ENCODE peak calls at places on chromosomes 11 and 22, in ten cellular contexts. One of them, this sample, is unnamed.
A peak's percentile ranks its signal among the peaks of the same experiment; 100 is the strongest.

GRCh38 chr11:13720940-13721339 is 52.5 kb downstream of the FAR1 start:
- DNase-seq in fibroblast of mammary gland: peak; percentile 4
- DNase-seq in stimulated activated naive CD8-positive, alpha-beta T cell treated with anti-CD3 and anti-CD28 coated beads, Interleukin-15, Interleukin-2, amounts not matched to agents 100 U/mL and 50 U/mL, for 24 hours: no peak
- DNase-seq in NCI-H446: no peak
- DNase-seq in stimulated activated effector memory CD8-positive, alpha-beta T cell treated with anti-CD3 and anti-CD28 coated beads, Interleukin-12 subunit alpha, Interleukin-12 subunit beta, amount 100 ng/mL, for 72 hours: no peak
- DNase-seq in stimulated activated CD8-positive, alpha-beta memory T cell treated with anti-CD3 and anti-CD28 coated beads, Interleukin-15, amount 100 ng/mL, for 24 hours: no peak
- DNase-seq in nephron progenitor cell: no peak
- DNase-seq in HepG2: no peak
- DNase-seq in hypothalamus: no peak
- DNase-seq in activated CD4-positive, alpha-beta T cell treated with anti-CD3 and anti-CD28 coated beads for 48 hours: no peak
- DNase-seq in this sample: no peak

GRCh38 chr11:5380740-5381342 is 2.8 kb upstream of the OR51M1 start:
- DNase-seq in hypothalamus: peak; percentile 38
- DNase-seq in stimulated activated CD8-positive, alpha-beta memory T cell treated with anti-CD3 and anti-CD28 coated beads, Interleukin-15, amount 100 ng/mL, for 24 hours: no peak
- DNase-seq in NCI-H446: no peak
- DNase-seq in nephron progenitor cell: peak; percentile 66
- DNase-seq in stimulated activated effector memory CD8-positive, alpha-beta T cell treated with anti-CD3 and anti-CD28 coated beads, Interleukin-12 subunit alpha, Interleukin-12 subunit beta, amount 100 ng/mL, for 72 hours: peak; percentile 49
- DNase-seq in HepG2: peak; percentile 52
- DNase-seq in activated CD4-positive, alpha-beta T cell treated with anti-CD3 and anti-CD28 coated beads for 48 hours: peak; percentile 51
- DNase-seq in fibroblast of mammary gland: peak; percentile 75
- DNase-seq in stimulated activated naive CD8-positive, alpha-beta T cell treated with anti-CD3 and anti-CD28 coated beads, Interleukin-15, Interleukin-2, amounts not matched to agents 100 U/mL and 50 U/mL, for 24 hours: peak; percentile 35
- DNase-seq in this sample: peak; percentile 36

GRCh38 chr11:121106812-121107211 is 5.8 kb downstream of the TECTA start:
- DNase-seq in stimulated activated effector memory CD8-positive, alpha-beta T cell treated with anti-CD3 and anti-CD28 coated beads, Interleukin-12 subunit alpha, Interleukin-12 subunit beta, amount 100 ng/mL, for 72 hours: no peak
- DNase-seq in activated CD4-positive, alpha-beta T cell treated with anti-CD3 and anti-CD28 coated beads for 48 hours: no peak
- DNase-seq in HepG2: no peak
- DNase-seq in hypothalamus: no peak
- DNase-seq in fibroblast of mammary gland: no peak
- DNase-seq in nephron progenitor cell: no peak
- DNase-seq in NCI-H446: no peak
- DNase-seq in stimulated activated CD8-positive, alpha-beta memory T cell treated with anti-CD3 and anti-CD28 coated beads, Interleukin-15, amount 100 ng/mL, for 24 hours: no peak
- DNase-seq in stimulated activated naive CD8-positive, alpha-beta T cell treated with anti-CD3 and anti-CD28 coated beads, Interleukin-15, Interleukin-2, amounts not matched to agents 100 U/mL and 50 U/mL, for 24 hours: no peak
- DNase-seq in this sample: no peak

GRCh38 chr11:106624377-106624776 is 393.9 kb downstream of the GUCY1A2 start:
- DNase-seq in NCI-H446: no peak
- DNase-seq in fibroblast of mammary gland: peak; percentile 6
- DNase-seq in nephron progenitor cell: no peak
- DNase-seq in stimulated activated effector memory CD8-positive, alpha-beta T cell treated with anti-CD3 and anti-CD28 coated beads, Interleukin-12 subunit alpha, Interleukin-12 subunit beta, amount 100 ng/mL, for 72 hours: no peak
- DNase-seq in HepG2: no peak
- DNase-seq in stimulated activated CD8-positive, alpha-beta memory T cell treated with anti-CD3 and anti-CD28 coated beads, Interleukin-15, amount 100 ng/mL, for 24 hours: no peak
- DNase-seq in stimulated activated naive CD8-positive, alpha-beta T cell treated with anti-CD3 and anti-CD28 coated beads, Interleukin-15, Interleukin-2, amounts not matched to agents 100 U/mL and 50 U/mL, for 24 hours: no peak
- DNase-seq in hypothalamus: no peak
- DNase-seq in activated CD4-positive, alpha-beta T cell treated with anti-CD3 and anti-CD28 coated beads for 48 hours: no peak
- DNase-seq in this sample: no peak

GRCh38 chr22:27870234-27871191 is 48.5 kb downstream of the PITPNB start:
- DNase-seq in hypothalamus: no peak
- DNase-seq in nephron progenitor cell: no peak
- DNase-seq in activated CD4-positive, alpha-beta T cell treated with anti-CD3 and anti-CD28 coated beads for 48 hours: no peak
- DNase-seq in NCI-H446: no peak
- DNase-seq in stimulated activated effector memory CD8-positive, alpha-beta T cell treated with anti-CD3 and anti-CD28 coated beads, Interleukin-12 subunit alpha, Interleukin-12 subunit beta, amount 100 ng/mL, for 72 hours: no peak
- DNase-seq in HepG2: peak; percentile 68
- DNase-seq in fibroblast of mammary gland: no peak
- DNase-seq in stimulated activated naive CD8-positive, alpha-beta T cell treated with anti-CD3 and anti-CD28 coated beads, Interleukin-15, Interleukin-2, amounts not matched to agents 100 U/mL and 50 U/mL, for 24 hours: no peak
- DNase-seq in stimulated activated CD8-positive, alpha-beta memory T cell treated with anti-CD3 and anti-CD28 coated beads, Interleukin-15, amount 100 ng/mL, for 24 hours: no peak
- DNase-seq in this sample: no peak

GRCh38 chr22:40898850-40899357 is 37.0 kb upstream of the DNAJB7 start:
- DNase-seq in stimulated activated naive CD8-positive, alpha-beta T cell treated with anti-CD3 and anti-CD28 coated beads, Interleukin-15, Interleukin-2, amounts not matched to agents 100 U/mL and 50 U/mL, for 24 hours: no peak
- DNase-seq in stimulated activated CD8-positive, alpha-beta memory T cell treated with anti-CD3 and anti-CD28 coated beads, Interleukin-15, amount 100 ng/mL, for 24 hours: no peak
- DNase-seq in fibroblast of mammary gland: peak; percentile 68
- DNase-seq in stimulated activated effector memory CD8-positive, alpha-beta T cell treated with anti-CD3 and anti-CD28 coated beads, Interleukin-12 subunit alpha, Interleukin-12 subunit beta, amount 100 ng/mL, for 72 hours: no peak
- DNase-seq in activated CD4-positive, alpha-beta T cell treated with anti-CD3 and anti-CD28 coated beads for 48 hours: peak; percentile 37
- DNase-seq in HepG2: peak; percentile 62
- DNase-seq in nephron progenitor cell: no peak
- DNase-seq in NCI-H446: peak; percentile 25
- DNase-seq in hypothalamus: no peak
- DNase-seq in this sample: peak; percentile 23

GRCh38 chr11:68092411-68092810 is 28.8 kb downstream of the CHKA start:
- DNase-seq in NCI-H446: no peak
- DNase-seq in HepG2: no peak
- DNase-seq in stimulated activated effector memory CD8-positive, alpha-beta T cell treated with anti-CD3 and anti-CD28 coated beads, Interleukin-12 subunit alpha, Interleukin-12 subunit beta, amount 100 ng/mL, for 72 hours: no peak
- DNase-seq in hypothalamus: no peak
- DNase-seq in fibroblast of mammary gland: no peak
- DNase-seq in nephron progenitor cell: no peak
- DNase-seq in stimulated activated CD8-positive, alpha-beta memory T cell treated with anti-CD3 and anti-CD28 coated beads, Interleukin-15, amount 100 ng/mL, for 24 hours: no peak
- DNase-seq in stimulated activated naive CD8-positive, alpha-beta T cell treated with anti-CD3 and anti-CD28 coated beads, Interleukin-15, Interleukin-2, amounts not matched to agents 100 U/mL and 50 U/mL, for 24 hours: no peak
- DNase-seq in activated CD4-positive, alpha-beta T cell treated with anti-CD3 and anti-CD28 coated beads for 48 hours: no peak
- DNase-seq in this sample: no peak

GRCh38 chr22:38202437-38203089 is 769 bp downstream of the MAFF start:
- DNase-seq in stimulated activated CD8-positive, alpha-beta memory T cell treated with anti-CD3 and anti-CD28 coated beads, Interleukin-15, amount 100 ng/mL, for 24 hours: no peak
- DNase-seq in NCI-H446: no peak
- DNase-seq in hypothalamus: peak; percentile 45
- DNase-seq in stimulated activated naive CD8-positive, alpha-beta T cell treated with anti-CD3 and anti-CD28 coated beads, Interleukin-15, Interleukin-2, amounts not matched to agents 100 U/mL and 50 U/mL, for 24 hours: peak; percentile 69
- DNase-seq in activated CD4-positive, alpha-beta T cell treated with anti-CD3 and anti-CD28 coated beads for 48 hours: peak; percentile 73
- DNase-seq in nephron progenitor cell: peak; percentile 68
- DNase-seq in fibroblast of mammary gland: peak; percentile 92
- DNase-seq in HepG2: peak; percentile 50
- DNase-seq in stimulated activated effector memory CD8-positive, alpha-beta T cell treated with anti-CD3 and anti-CD28 coated beads, Interleukin-12 subunit alpha, Interleukin-12 subunit beta, amount 100 ng/mL, for 72 hours: peak; percentile 81
- DNase-seq in this sample: no peak

GRCh38 chr22:20532256-20532993 is 25.0 kb downstream of the MED15 start:
- DNase-seq in activated CD4-positive, alpha-beta T cell treated with anti-CD3 and anti-CD28 coated beads for 48 hours: no peak
- DNase-seq in stimulated activated effector memory CD8-positive, alpha-beta T cell treated with anti-CD3 and anti-CD28 coated beads, Interleukin-12 subunit alpha, Interleukin-12 subunit beta, amount 100 ng/mL, for 72 hours: no peak
- DNase-seq in hypothalamus: no peak
- DNase-seq in stimulated activated CD8-positive, alpha-beta memory T cell treated with anti-CD3 and anti-CD28 coated beads, Interleukin-15, amount 100 ng/mL, for 24 hours: no peak
- DNase-seq in NCI-H446: no peak
- DNase-seq in stimulated activated naive CD8-positive, alpha-beta T cell treated with anti-CD3 and anti-CD28 coated beads, Interleukin-15, Interleukin-2, amounts not matched to agents 100 U/mL and 50 U/mL, for 24 hours: no peak
- DNase-seq in fibroblast of mammary gland: no peak
- DNase-seq in HepG2: no peak
- DNase-seq in nephron progenitor cell: no peak
- DNase-seq in this sample: no peak

GRCh38 chr11:86034710-86035109 is 34.2 kb downstream of the PICALM start:
- DNase-seq in fibroblast of mammary gland: no peak
- DNase-seq in stimulated activated naive CD8-positive, alpha-beta T cell treated with anti-CD3 and anti-CD28 coated beads, Interleukin-15, Interleukin-2, amounts not matched to agents 100 U/mL and 50 U/mL, for 24 hours: no peak
- DNase-seq in activated CD4-positive, alpha-beta T cell treated with anti-CD3 and anti-CD28 coated beads for 48 hours: no peak
- DNase-seq in stimulated activated effector memory CD8-positive, alpha-beta T cell treated with anti-CD3 and anti-CD28 coated beads, Interleukin-12 subunit alpha, Interleukin-12 subunit beta, amount 100 ng/mL, for 72 hours: no peak
- DNase-seq in hypothalamus: no peak
- DNase-seq in nephron progenitor cell: no peak
- DNase-seq in NCI-H446: no peak
- DNase-seq in stimulated activated CD8-positive, alpha-beta memory T cell treated with anti-CD3 and anti-CD28 coated beads, Interleukin-15, amount 100 ng/mL, for 24 hours: no peak
- DNase-seq in HepG2: no peak
- DNase-seq in this sample: no peak

GRCh38 chr11:74650498-74650897 is 58.1 kb downstream of the POLD3 start:
- DNase-seq in hypothalamus: no peak
- DNase-seq in stimulated activated effector memory CD8-positive, alpha-beta T cell treated with anti-CD3 and anti-CD28 coated beads, Interleukin-12 subunit alpha, Interleukin-12 subunit beta, amount 100 ng/mL, for 72 hours: no peak
- DNase-seq in HepG2: no peak
- DNase-seq in stimulated activated naive CD8-positive, alpha-beta T cell treated with anti-CD3 and anti-CD28 coated beads, Interleukin-15, Interleukin-2, amounts not matched to agents 100 U/mL and 50 U/mL, for 24 hours: no peak
- DNase-seq in NCI-H446: no peak
- DNase-seq in nephron progenitor cell: no peak
- DNase-seq in activated CD4-positive, alpha-beta T cell treated with anti-CD3 and anti-CD28 coated beads for 48 hours: no peak
- DNase-seq in fibroblast of mammary gland: peak; percentile 96
- DNase-seq in stimulated activated CD8-positive, alpha-beta memory T cell treated with anti-CD3 and anti-CD28 coated beads, Interleukin-15, amount 100 ng/mL, for 24 hours: no peak
- DNase-seq in this sample: no peak

GRCh38 chr11:46099973-46100335 is 21.3 kb downstream of the PHF21A start:
- DNase-seq in activated CD4-positive, alpha-beta T cell treated with anti-CD3 and anti-CD28 coated beads for 48 hours: no peak
- DNase-seq in stimulated activated naive CD8-positive, alpha-beta T cell treated with anti-CD3 and anti-CD28 coated beads, Interleukin-15, Interleukin-2, amounts not matched to agents 100 U/mL and 50 U/mL, for 24 hours: no peak
- DNase-seq in HepG2: no peak
- DNase-seq in stimulated activated effector memory CD8-positive, alpha-beta T cell treated with anti-CD3 and anti-CD28 coated beads, Interleukin-12 subunit alpha, Interleukin-12 subunit beta, amount 100 ng/mL, for 72 hours: no peak
- DNase-seq in hypothalamus: no peak
- DNase-seq in NCI-H446: no peak
- DNase-seq in stimulated activated CD8-positive, alpha-beta memory T cell treated with anti-CD3 and anti-CD28 coated beads, Interleukin-15, amount 100 ng/mL, for 24 hours: no peak
- DNase-seq in fibroblast of mammary gland: peak; percentile 41
- DNase-seq in nephron progenitor cell: no peak
- DNase-seq in this sample: no peak

GRCh38 chr11:47229161-47229560 is 14.4 kb downstream of the DDB2 start:
- DNase-seq in stimulated activated effector memory CD8-positive, alpha-beta T cell treated with anti-CD3 and anti-CD28 coated beads, Interleukin-12 subunit alpha, Interleukin-12 subunit beta, amount 100 ng/mL, for 72 hours: no peak
- DNase-seq in HepG2: no peak
- DNase-seq in stimulated activated naive CD8-positive, alpha-beta T cell treated with anti-CD3 and anti-CD28 coated beads, Interleukin-15, Interleukin-2, amounts not matched to agents 100 U/mL and 50 U/mL, for 24 hours: no peak
- DNase-seq in NCI-H446: no peak
- DNase-seq in fibroblast of mammary gland: no peak
- DNase-seq in hypothalamus: no peak
- DNase-seq in nephron progenitor cell: no peak
- DNase-seq in stimulated activated CD8-positive, alpha-beta memory T cell treated with anti-CD3 and anti-CD28 coated beads, Interleukin-15, amount 100 ng/mL, for 24 hours: no peak
- DNase-seq in activated CD4-positive, alpha-beta T cell treated with anti-CD3 and anti-CD28 coated beads for 48 hours: no peak
- DNase-seq in this sample: no peak

GRCh38 chr11:95592455-95592854 is 197.1 kb downstream of the FAM76B start:
- DNase-seq in HepG2: no peak
- DNase-seq in fibroblast of mammary gland: peak; percentile 46
- DNase-seq in stimulated activated naive CD8-positive, alpha-beta T cell treated with anti-CD3 and anti-CD28 coated beads, Interleukin-15, Interleukin-2, amounts not matched to agents 100 U/mL and 50 U/mL, for 24 hours: no peak
- DNase-seq in activated CD4-positive, alpha-beta T cell treated with anti-CD3 and anti-CD28 coated beads for 48 hours: no peak
- DNase-seq in NCI-H446: peak; percentile 28
- DNase-seq in stimulated activated CD8-positive, alpha-beta memory T cell treated with anti-CD3 and anti-CD28 coated beads, Interleukin-15, amount 100 ng/mL, for 24 hours: no peak
- DNase-seq in hypothalamus: no peak
- DNase-seq in nephron progenitor cell: peak; percentile 53
- DNase-seq in stimulated activated effector memory CD8-positive, alpha-beta T cell treated with anti-CD3 and anti-CD28 coated beads, Interleukin-12 subunit alpha, Interleukin-12 subunit beta, amount 100 ng/mL, for 72 hours: no peak
- DNase-seq in this sample: no peak

GRCh38 chr11:60971520-60971919 is at the start of gene CD6:
- DNase-seq in NCI-H446: no peak
- DNase-seq in nephron progenitor cell: no peak
- DNase-seq in hypothalamus: no peak
- DNase-seq in stimulated activated CD8-positive, alpha-beta memory T cell treated with anti-CD3 and anti-CD28 coated beads, Interleukin-15, amount 100 ng/mL, for 24 hours: no peak
- DNase-seq in HepG2: no peak
- DNase-seq in fibroblast of mammary gland: no peak
- DNase-seq in stimulated activated effector memory CD8-positive, alpha-beta T cell treated with anti-CD3 and anti-CD28 coated beads, Interleukin-12 subunit alpha, Interleukin-12 subunit beta, amount 100 ng/mL, for 72 hours: peak; percentile 81
- DNase-seq in stimulated activated naive CD8-positive, alpha-beta T cell treated with anti-CD3 and anti-CD28 coated beads, Interleukin-15, Interleukin-2, amounts not matched to agents 100 U/mL and 50 U/mL, for 24 hours: peak; percentile 67
- DNase-seq in activated CD4-positive, alpha-beta T cell treated with anti-CD3 and anti-CD28 coated beads for 48 hours: peak; percentile 72
- DNase-seq in this sample: no peak

GRCh38 chr11:122101625-122102291 is 14.3 kb downstream of the BLID start:
- DNase-seq in stimulated activated naive CD8-positive, alpha-beta T cell treated with anti-CD3 and anti-CD28 coated beads, Interleukin-15, Interleukin-2, amounts not matched to agents 100 U/mL and 50 U/mL, for 24 hours: no peak
- DNase-seq in NCI-H446: no peak
- DNase-seq in activated CD4-positive, alpha-beta T cell treated with anti-CD3 and anti-CD28 coated beads for 48 hours: no peak
- DNase-seq in stimulated activated effector memory CD8-positive, alpha-beta T cell treated with anti-CD3 and anti-CD28 coated beads, Interleukin-12 subunit alpha, Interleukin-12 subunit beta, amount 100 ng/mL, for 72 hours: no peak
- DNase-seq in fibroblast of mammary gland: peak; percentile 89
- DNase-seq in nephron progenitor cell: peak; percentile 55
- DNase-seq in HepG2: peak; percentile 20
- DNase-seq in stimulated activated CD8-positive, alpha-beta memory T cell treated with anti-CD3 and anti-CD28 coated beads, Interleukin-15, amount 100 ng/mL, for 24 hours: no peak
- DNase-seq in hypothalamus: peak; percentile 85
- DNase-seq in this sample: no peak

GRCh38 chr11:130178992-130179391 is 19.4 kb downstream of the ST14 start:
- DNase-seq in NCI-H446: no peak
- DNase-seq in stimulated activated effector memory CD8-positive, alpha-beta T cell treated with anti-CD3 and anti-CD28 coated beads, Interleukin-12 subunit alpha, Interleukin-12 subunit beta, amount 100 ng/mL, for 72 hours: no peak
- DNase-seq in hypothalamus: no peak
- DNase-seq in stimulated activated naive CD8-positive, alpha-beta T cell treated with anti-CD3 and anti-CD28 coated beads, Interleukin-15, Interleukin-2, amounts not matched to agents 100 U/mL and 50 U/mL, for 24 hours: no peak
- DNase-seq in nephron progenitor cell: no peak
- DNase-seq in stimulated activated CD8-positive, alpha-beta memory T cell treated with anti-CD3 and anti-CD28 coated beads, Interleukin-15, amount 100 ng/mL, for 24 hours: no peak
- DNase-seq in activated CD4-positive, alpha-beta T cell treated with anti-CD3 and anti-CD28 coated beads for 48 hours: no peak
- DNase-seq in HepG2: no peak
- DNase-seq in fibroblast of mammary gland: no peak
- DNase-seq in this sample: no peak

GRCh38 chr22:38325575-38325974 is 8.3 kb upstream of the CSNK1E start:
- DNase-seq in hypothalamus: no peak
- DNase-seq in stimulated activated naive CD8-positive, alpha-beta T cell treated with anti-CD3 and anti-CD28 coated beads, Interleukin-15, Interleukin-2, amounts not matched to agents 100 U/mL and 50 U/mL, for 24 hours: no peak
- DNase-seq in stimulated activated CD8-positive, alpha-beta memory T cell treated with anti-CD3 and anti-CD28 coated beads, Interleukin-15, amount 100 ng/mL, for 24 hours: no peak
- DNase-seq in NCI-H446: no peak
- DNase-seq in nephron progenitor cell: no peak
- DNase-seq in HepG2: no peak
- DNase-seq in stimulated activated effector memory CD8-positive, alpha-beta T cell treated with anti-CD3 and anti-CD28 coated beads, Interleukin-12 subunit alpha, Interleukin-12 subunit beta, amount 100 ng/mL, for 72 hours: no peak
- DNase-seq in fibroblast of mammary gland: no peak
- DNase-seq in activated CD4-positive, alpha-beta T cell treated with anti-CD3 and anti-CD28 coated beads for 48 hours: no peak
- DNase-seq in this sample: no peak

GRCh38 chr11:130561441-130561881 is 113.0 kb downstream of the ADAMTS15 start:
- DNase-seq in nephron progenitor cell: no peak
- DNase-seq in HepG2: no peak
- DNase-seq in hypothalamus: no peak
- DNase-seq in stimulated activated naive CD8-positive, alpha-beta T cell treated with anti-CD3 and anti-CD28 coated beads, Interleukin-15, Interleukin-2, amounts not matched to agents 100 U/mL and 50 U/mL, for 24 hours: no peak
- DNase-seq in stimulated activated effector memory CD8-positive, alpha-beta T cell treated with anti-CD3 and anti-CD28 coated beads, Interleukin-12 subunit alpha, Interleukin-12 subunit beta, amount 100 ng/mL, for 72 hours: no peak
- DNase-seq in NCI-H446: no peak
- DNase-seq in stimulated activated CD8-positive, alpha-beta memory T cell treated with anti-CD3 and anti-CD28 coated beads, Interleukin-15, amount 100 ng/mL, for 24 hours: no peak
- DNase-seq in activated CD4-positive, alpha-beta T cell treated with anti-CD3 and anti-CD28 coated beads for 48 hours: no peak
- DNase-seq in fibroblast of mammary gland: peak; percentile 56
- DNase-seq in this sample: no peak

GRCh38 chr11:3119141-3119821 is 45.8 kb downstream of the OSBPL5 start:
- DNase-seq in stimulated activated naive CD8-positive, alpha-beta T cell treated with anti-CD3 and anti-CD28 coated beads, Interleukin-15, Interleukin-2, amounts not matched to agents 100 U/mL and 50 U/mL, for 24 hours: no peak
- DNase-seq in nephron progenitor cell: no peak
- DNase-seq in fibroblast of mammary gland: no peak
- DNase-seq in stimulated activated effector memory CD8-positive, alpha-beta T cell treated with anti-CD3 and anti-CD28 coated beads, Interleukin-12 subunit alpha, Interleukin-12 subunit beta, amount 100 ng/mL, for 72 hours: no peak
- DNase-seq in stimulated activated CD8-positive, alpha-beta memory T cell treated with anti-CD3 and anti-CD28 coated beads, Interleukin-15, amount 100 ng/mL, for 24 hours: no peak
- DNase-seq in NCI-H446: no peak
- DNase-seq in hypothalamus: no peak
- DNase-seq in HepG2: no peak
- DNase-seq in activated CD4-positive, alpha-beta T cell treated with anti-CD3 and anti-CD28 coated beads for 48 hours: no peak
- DNase-seq in this sample: no peak

GRCh38 chr11:130873766-130874165 is 42.5 kb downstream of the SNX19 start:
- DNase-seq in hypothalamus: no peak
- DNase-seq in fibroblast of mammary gland: peak; percentile 83
- DNase-seq in HepG2: no peak
- DNase-seq in NCI-H446: no peak
- DNase-seq in stimulated activated naive CD8-positive, alpha-beta T cell treated with anti-CD3 and anti-CD28 coated beads, Interleukin-15, Interleukin-2, amounts not matched to agents 100 U/mL and 50 U/mL, for 24 hours: no peak
- DNase-seq in nephron progenitor cell: no peak
- DNase-seq in stimulated activated effector memory CD8-positive, alpha-beta T cell treated with anti-CD3 and anti-CD28 coated beads, Interleukin-12 subunit alpha, Interleukin-12 subunit beta, amount 100 ng/mL, for 72 hours: no peak
- DNase-seq in stimulated activated CD8-positive, alpha-beta memory T cell treated with anti-CD3 and anti-CD28 coated beads, Interleukin-15, amount 100 ng/mL, for 24 hours: no peak
- DNase-seq in activated CD4-positive, alpha-beta T cell treated with anti-CD3 and anti-CD28 coated beads for 48 hours: no peak
- DNase-seq in this sample: no peak

GRCh38 chr11:33630936-33631748 is 69.5 kb downstream of the C11orf91 start:
- DNase-seq in fibroblast of mammary gland: no peak
- DNase-seq in hypothalamus: no peak
- DNase-seq in NCI-H446: no peak
- DNase-seq in stimulated activated CD8-positive, alpha-beta memory T cell treated with anti-CD3 and anti-CD28 coated beads, Interleukin-15, amount 100 ng/mL, for 24 hours: no peak
- DNase-seq in stimulated activated effector memory CD8-positive, alpha-beta T cell treated with anti-CD3 and anti-CD28 coated beads, Interleukin-12 subunit alpha, Interleukin-12 subunit beta, amount 100 ng/mL, for 72 hours: no peak
- DNase-seq in stimulated activated naive CD8-positive, alpha-beta T cell treated with anti-CD3 and anti-CD28 coated beads, Interleukin-15, Interleukin-2, amounts not matched to agents 100 U/mL and 50 U/mL, for 24 hours: no peak
- DNase-seq in activated CD4-positive, alpha-beta T cell treated with anti-CD3 and anti-CD28 coated beads for 48 hours: no peak
- DNase-seq in nephron progenitor cell: no peak
- DNase-seq in HepG2: no peak
- DNase-seq in this sample: no peak

GRCh38 chr11:113901141-113901540 is 3.5 kb upstream of the HTR3B start:
- DNase-seq in activated CD4-positive, alpha-beta T cell treated with anti-CD3 and anti-CD28 coated beads for 48 hours: no peak
- DNase-seq in NCI-H446: no peak
- DNase-seq in stimulated activated naive CD8-positive, alpha-beta T cell treated with anti-CD3 and anti-CD28 coated beads, Interleukin-15, Interleukin-2, amounts not matched to agents 100 U/mL and 50 U/mL, for 24 hours: no peak
- DNase-seq in hypothalamus: no peak
- DNase-seq in fibroblast of mammary gland: no peak
- DNase-seq in stimulated activated effector memory CD8-positive, alpha-beta T cell treated with anti-CD3 and anti-CD28 coated beads, Interleukin-12 subunit alpha, Interleukin-12 subunit beta, amount 100 ng/mL, for 72 hours: no peak
- DNase-seq in HepG2: no peak
- DNase-seq in stimulated activated CD8-positive, alpha-beta memory T cell treated with anti-CD3 and anti-CD28 coated beads, Interleukin-15, amount 100 ng/mL, for 24 hours: no peak
- DNase-seq in nephron progenitor cell: no peak
- DNase-seq in this sample: no peak

GRCh38 chr11:11537871-11538270 is 83.9 kb downstream of the GALNT18 start:
- DNase-seq in nephron progenitor cell: no peak
- DNase-seq in stimulated activated effector memory CD8-positive, alpha-beta T cell treated with anti-CD3 and anti-CD28 coated beads, Interleukin-12 subunit alpha, Interleukin-12 subunit beta, amount 100 ng/mL, for 72 hours: no peak
- DNase-seq in hypothalamus: no peak
- DNase-seq in HepG2: no peak
- DNase-seq in stimulated activated CD8-positive, alpha-beta memory T cell treated with anti-CD3 and anti-CD28 coated beads, Interleukin-15, amount 100 ng/mL, for 24 hours: no peak
- DNase-seq in fibroblast of mammary gland: no peak
- DNase-seq in activated CD4-positive, alpha-beta T cell treated with anti-CD3 and anti-CD28 coated beads for 48 hours: no peak
- DNase-seq in stimulated activated naive CD8-positive, alpha-beta T cell treated with anti-CD3 and anti-CD28 coated beads, Interleukin-15, Interleukin-2, amounts not matched to agents 100 U/mL and 50 U/mL, for 24 hours: no peak
- DNase-seq in NCI-H446: no peak
- DNase-seq in this sample: no peak

This sample was measured in HCT116.